ENCODE peak calls at places on chromosomes 11 and 22, in ten cellular contexts. J is AG04450; I is HCT116; M is activated naive CD8-positive, alpha-beta T cell treated with anti-CD3 and anti-CD28 coated beads, Interleukin-2, amount 50 U/mL, for 16 hours; P is RPMI8226; Y is activated CD4-positive, alpha-beta T cell treated with anti-CD3 and anti-CD28 coated beads, Interleukin-2, amount 50 U/mL, for 1 hour; L is effector memory CD4-positive, alpha-beta T cell; C is stimulated activated CD4-positive, alpha-beta T cell treated with anti-CD3 and anti-CD28 coated beads, Interleukin-4, amount 100 ng/mL, for 48 hours; D is osteocyte; E is NCI-H774. H is an unnamed sample.

GRCh38 chr22:28560005-28560742 is 119.5 kb downstream of the TTC28 start:
- DNase-seq in J (peak; percentile 3), P (no peak), Y (no peak), C (no peak), E (no peak), I (no peak), M (no peak), D (no peak), L (no peak), H (no peak)

GRCh38 chr11:5488798-5489399 is 414 bp downstream of the OR52D1 start:
- DNase-seq in E (no peak), P (no peak), Y (no peak), C (no peak), I (no peak), D (no peak), M (no peak), J (no peak), L (no peak), H (no peak)

GRCh38 chr11:65719887-65720236 is 736 bp downstream of the RNASEH2C start:
- DNase-seq in Y (no peak), D (no peak), M (no peak), J (no peak), E (no peak), C (no peak), L (no peak), I (no peak), P (peak; percentile 61), H (no peak)

GRCh38 chr11:7892059-7892699 is 38.9 kb downstream of the OR10A6 start:
- DNase-seq in C (no peak), E (no peak), I (no peak), J (peak; percentile 63), L (no peak), D (no peak), P (peak; percentile 50), M (no peak), Y (no peak), H (no peak)

GRCh38 chr11:102269927-102270326 is 47.4 kb upstream of the BIRC3 start:
- DNase-seq in C (no peak), J (no peak), E (no peak), Y (no peak), D (no peak), P (no peak), M (no peak), L (no peak), I (no peak), H (no peak)

GRCh38 chr22:24500251-24500820 is 5.2 kb downstream of the UPB1 start:
- DNase-seq in I (no peak), J (no peak), E (no peak), D (no peak), L (no peak), Y (no peak), C (no peak), M (no peak), P (peak; percentile 25), H (no peak)

GRCh38 chr11:8101421-8101820 is 20.4 kb downstream of the TUB start:
- DNase-seq in M (no peak), E (no peak), J (no peak), I (no peak), P (no peak), Y (no peak), C (no peak), L (no peak), D (peak; percentile 75), H (no peak)

GRCh38 chr11:12761029-12761428 is 86.8 kb downstream of the TEAD1 start:
- DNase-seq in J (peak; percentile 18), M (no peak), E (no peak), I (peak; percentile 12), C (no peak), Y (no peak), L (no peak), P (no peak), D (no peak), H (no peak)

GRCh38 chr11:73429121-73429740 is 53.0 kb downstream of the RELT start:
- DNase-seq in D (no peak), P (no peak), I (no peak), L (no peak), Y (no peak), C (no peak), J (peak; percentile 37), E (no peak), M (no peak), H (no peak)